ENCODE peak calls at places on chromosomes 4 and X, in four cellular contexts. T, H, N and Z are unnamed samples.

GRCh38 chr4:186584912-186585311 is 29.5 kb upstream of the MTNR1A start:
- DNase-seq in N (no peak), H (no peak), T (no peak), Z (no peak)

GRCh38 chr4:122041312-122041711 is 89.5 kb upstream of the TRPC3 start:
- DNase-seq in T (no peak), H (no peak), N (no peak), Z (no peak)

GRCh38 chr4:20074450-20074849 is 177.3 kb upstream of the SLIT2 start:
- DNase-seq in T (no peak), H (no peak), N (no peak), Z (no peak)

GRCh38 chr4:172147702-172148101 is 334.5 kb downstream of the GALNTL6 start:
- DNase-seq in T (no peak), N (no peak), H (no peak), Z (no peak)

GRCh38 chr4:144489831-144490230 is 156.1 kb upstream of the HHIP start:
- DNase-seq in T (no peak), N (no peak), H (no peak), Z (no peak)

GRCh38 chr4:52873191-52873590 is 11.1 kb downstream of the RASL11B start:
- DNase-seq in N (no peak), T (no peak), H (no peak), Z (no peak)

GRCh38 chr4:25457053-25457715 is 80.1 kb downstream of the ANAPC4 start:
- DNase-seq in N (no peak), H (no peak), T (no peak), Z (no peak)

GRCh38 chrX:134171661-134172587 is 65.1 kb upstream of the CCDC160 start:
- DNase-seq in T (no peak), N (no peak), H (peak; percentile 78), Z (no peak)

GRCh38 chr4:184538023-184538599 is 63.8 kb upstream of the IRF2 start:
- DNase-seq in N (peak; percentile 90), T (peak; percentile 96), H (no peak), Z (no peak)

GRCh38 chr4:86398187-86398586 is 38.3 kb upstream of the MAPK10 start:
- DNase-seq in T (no peak), N (no peak), H (no peak), Z (no peak)
- TF ChIP-seq POLR2A in T (no peak), N (no peak), H (no peak), Z (no peak)

GRCh38 chrX:49002091-49002935 is at the start of gene GRIPAP1:
- DNase-seq in T (peak; percentile 77), H (peak; percentile 90), N (peak; percentile 55), Z (peak; percentile 58)
- TF ChIP-seq POLR2AphosphoS5 in T (peak; percentile 81), H (peak; percentile 56), N (no peak), Z (peak; percentile 78)

DNA sequence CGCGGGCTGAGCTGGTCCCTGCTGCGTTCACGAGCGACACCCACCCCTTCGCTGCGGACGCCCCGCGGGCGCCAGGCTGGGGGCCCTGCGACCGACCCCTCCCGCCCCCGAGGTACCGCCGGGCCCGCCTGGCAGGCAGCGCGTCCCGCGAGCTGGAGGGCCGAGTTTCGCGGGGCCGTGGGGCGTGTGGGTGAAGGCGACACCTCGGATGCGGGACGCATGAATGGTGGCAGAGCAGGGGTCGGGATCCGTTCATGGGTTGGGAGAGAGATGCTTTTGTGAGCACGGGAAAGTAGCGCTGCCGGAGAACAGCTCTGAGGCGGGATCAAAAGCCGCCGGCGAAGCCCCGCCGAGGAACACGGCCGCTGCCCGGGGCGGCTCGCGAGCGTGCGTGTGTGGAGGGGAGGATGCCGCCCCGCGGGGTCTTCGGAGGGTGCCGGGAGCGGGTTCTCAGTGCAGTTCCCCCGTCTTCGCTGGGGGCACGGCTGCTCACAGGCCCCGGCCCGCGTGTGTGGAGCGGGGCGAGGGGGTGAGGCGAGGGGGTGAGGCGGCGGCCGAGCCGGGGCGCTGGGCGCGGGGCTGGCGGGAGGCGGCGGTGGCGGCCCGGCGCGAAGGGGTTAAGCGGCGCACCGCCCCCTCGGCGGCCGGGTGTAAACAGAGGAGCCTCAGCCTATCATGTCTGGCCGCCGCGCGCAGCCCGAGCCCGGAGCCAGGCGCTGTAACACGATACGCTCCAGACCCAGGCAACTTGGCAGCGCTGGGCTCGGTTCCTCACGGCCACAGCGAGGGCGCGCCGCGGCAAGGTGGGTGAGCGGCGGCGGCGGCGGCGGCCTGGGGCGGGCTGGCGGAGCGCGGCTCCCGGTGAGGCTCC is 205.3 kb downstream of the TENM3 start:
- DNase-seq in T (peak; percentile 98), H (peak; percentile 95), N (peak; percentile 87), Z (peak; percentile 31)
- TF ChIP-seq POLR2A in T (no peak), H (no peak), N (no peak), Z (no peak)

DNA sequence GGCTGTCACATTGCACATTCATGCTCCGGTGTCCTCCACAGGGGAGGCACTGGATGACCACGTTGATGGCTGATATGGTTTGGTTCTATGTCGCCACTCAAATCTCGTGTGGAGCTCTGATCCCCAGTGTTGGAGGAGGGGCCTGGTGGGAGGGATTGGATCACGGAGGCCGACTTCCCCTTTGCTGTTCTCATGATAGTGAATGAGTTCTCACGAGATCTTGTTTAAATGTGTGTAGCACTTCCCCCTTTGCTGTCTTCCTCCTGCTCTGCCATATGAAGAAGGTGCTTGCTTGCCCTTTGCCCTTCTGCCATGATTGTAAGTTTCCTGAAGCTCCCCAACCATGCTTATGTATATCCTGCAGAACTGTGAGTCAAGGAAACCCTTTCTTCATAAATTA is 22.3 kb upstream of the NAT8L start:
- DNase-seq in T (no peak), H (no peak), N (no peak), Z (no peak)
- TF ChIP-seq POLR2AphosphoS5 in T (no peak), H (no peak), N (no peak), Z (no peak)

DNA sequence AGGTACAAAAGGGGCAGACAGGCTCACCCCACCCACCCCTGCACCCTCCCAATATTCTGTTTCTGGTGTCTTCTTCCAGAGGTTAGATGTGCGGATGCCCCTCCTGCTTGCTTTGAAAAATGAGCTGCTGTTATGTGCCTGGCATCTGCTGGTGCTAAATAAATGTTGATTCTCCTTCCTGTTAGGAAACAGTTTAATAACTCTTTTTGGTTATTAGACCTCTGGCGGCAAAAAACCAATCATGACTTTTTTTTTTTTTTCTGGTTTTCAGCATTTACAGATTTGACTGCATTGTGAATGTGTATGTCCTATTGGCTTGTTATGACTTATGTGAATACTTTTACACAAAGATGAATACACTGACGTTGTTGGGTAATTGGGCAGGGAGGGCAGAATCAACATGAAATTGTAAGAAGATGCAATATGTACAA is 13.6 kb upstream of the TMEM156 start:
- DNase-seq in N (no peak), H (no peak), T (no peak), Z (no peak)
- TF ChIP-seq POLR2A in N (no peak), H (no peak), T (no peak), Z (no peak)

DNA sequence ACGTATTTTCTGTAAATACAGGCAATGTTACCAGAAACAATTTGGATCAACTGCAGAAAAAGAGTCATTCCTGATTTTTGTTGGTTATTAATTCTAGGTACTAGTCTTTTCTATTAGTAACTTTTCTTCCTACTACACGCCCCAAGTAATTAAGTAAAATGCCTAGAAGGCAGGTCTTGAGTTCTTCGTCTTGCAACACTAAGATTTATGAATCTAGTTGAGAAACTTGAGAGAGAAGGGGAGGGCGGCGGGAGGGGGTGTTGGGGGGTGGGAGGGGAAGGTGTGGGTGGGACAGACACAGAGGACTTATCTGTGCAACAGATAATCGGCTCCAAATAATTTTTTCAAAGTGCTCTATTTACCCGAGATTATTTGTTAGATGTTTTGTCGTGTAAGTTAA is 3.0 kb downstream of the RAP2C start:
- DNase-seq in N (no peak), H (no peak), T (no peak), Z (no peak)
- TF ChIP-seq POLR2AphosphoS5 in N (no peak), H (no peak), T (no peak), Z (no peak)

DNA sequence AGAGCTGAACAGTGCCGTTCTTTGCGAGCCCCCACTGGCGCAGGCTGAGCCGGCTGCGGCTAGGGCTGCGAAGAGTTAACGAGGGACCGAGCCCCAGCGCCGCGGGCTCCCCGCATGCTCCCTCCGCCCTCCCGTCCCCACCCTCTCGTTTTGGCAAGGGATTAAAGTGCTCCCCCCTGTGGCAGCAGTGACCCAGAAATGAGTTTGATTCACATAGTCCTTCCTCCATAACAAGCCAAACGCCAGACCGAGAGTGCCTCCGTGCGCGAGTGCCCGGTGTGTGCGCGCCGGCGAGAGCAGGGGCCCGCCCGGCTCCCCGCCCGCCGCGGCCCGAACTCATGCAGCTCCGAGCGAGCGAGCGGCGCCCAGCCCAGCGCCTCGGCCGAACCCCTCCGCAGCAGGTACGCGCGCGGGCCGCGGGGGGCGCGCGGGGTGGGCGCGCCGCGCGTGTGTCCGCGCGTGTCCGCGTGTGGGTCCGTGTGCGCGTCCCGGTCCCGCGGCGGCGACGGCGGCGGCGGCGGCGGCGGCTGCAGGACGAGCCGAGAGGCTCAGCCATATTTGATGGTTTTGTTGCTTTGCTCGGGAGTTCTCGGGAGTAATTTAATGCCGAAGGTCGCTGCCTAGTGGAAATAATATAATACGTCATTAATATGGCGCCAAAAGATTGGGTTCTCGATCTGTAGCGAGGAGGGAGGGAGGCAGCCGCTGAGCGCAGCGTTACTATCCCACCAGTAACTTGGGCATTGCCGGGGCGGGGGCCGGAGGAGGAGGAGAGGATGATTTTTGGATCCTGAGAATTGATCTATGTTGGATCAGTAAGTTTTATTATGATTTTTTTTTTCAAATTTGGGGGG is at the start of gene JADE1:
- DNase-seq in T (peak; percentile 95), H (peak; percentile 96), N (peak; percentile 87), Z (peak; percentile 68)
- TF ChIP-seq POLR2A in T (no peak), H (no peak), N (no peak), Z (peak; percentile 56)

GRCh38 chr4:74627516-74627915 is 166.8 kb downstream of the BTC start:
- DNase-seq in N (no peak), H (no peak), T (no peak), Z (no peak)
- TF ChIP-seq POLR2AphosphoS5 in N (no peak), H (no peak), T (no peak), Z (no peak)